ENCODE peak calls at places on chromosomes 7 and 10, in six cellular contexts. D is IMR-90; E is ascending aorta; S is CD8-positive, alpha-beta T cell; X is kidney epithelial cell; K is PC-3. V is an unnamed sample.

GRCh38 chr10:98063740-98064027 is 33.3 kb upstream of the CRTAC1 start:
- DNase-seq in D (no peak), E (no peak), S (no peak), X (no peak), K (no peak), V (no peak)

GRCh38 chr10:3786295-3786981 is 1.4 kb upstream of the KLF6 start:
- DNase-seq in D (peak; percentile 42), E (no peak), S (no peak), X (no peak), K (no peak), V (no peak)

GRCh38 chr10:46539596-46540411 is 16.7 kb downstream of the GPRIN2 start:
- DNase-seq in D (peak; percentile 87), E (peak; percentile 8), S (no peak), X (peak; percentile 29), K (no peak), V (no peak)

GRCh38 chr10:20863008-20863407 is 34.1 kb downstream of the NEBL start:
- DNase-seq in D (no peak), E (no peak), S (no peak), X (no peak), K (no peak), V (no peak)

GRCh38 chr7:142795339-142795863 is 24.6 kb downstream of the PRSS2 start:
- DNase-seq in D (no peak), E (no peak), S (peak; percentile 85), X (no peak), K (peak; percentile 91), V (no peak)

GRCh38 chr10:4028027-4028471 is 243.0 kb upstream of the KLF6 start:
- DNase-seq in D (peak; percentile 70), E (no peak), S (no peak), X (no peak), K (no peak), V (no peak)

GRCh38 chr10:36574212-36574611 is 551.2 kb upstream of the ANKRD30A start:
- DNase-seq in D (peak; percentile 6), E (no peak), S (no peak), X (no peak), K (no peak), V (no peak)

GRCh38 chr10:17606547-17607040 is 10.6 kb downstream of the HACD1 start:
- DNase-seq in D (no peak), E (no peak), S (no peak), X (no peak), K (no peak), V (no peak)

GRCh38 chr10:130377986-130378545 is 241.9 kb downstream of the GLRX3 start:
- DNase-seq in D (no peak), E (no peak), S (no peak), X (no peak), K (no peak), V (no peak)

GRCh38 chr7:134622303-134622995 is 24.2 kb upstream of the BPGM start:
- DNase-seq in D (no peak), E (no peak), S (no peak), X (no peak), K (no peak), V (no peak)

GRCh38 chr7:95264225-95264927 is 60.0 kb downstream of the PON1 start:
- DNase-seq in D (peak; percentile 41), E (no peak), S (no peak), X (no peak), K (peak; percentile 79), V (no peak)

GRCh38 chr7:136045992-136046391 is 68.8 kb upstream of the MTPN start:
- DNase-seq in D (no peak), E (no peak), S (no peak), X (no peak), K (no peak), V (no peak)

GRCh38 chr10:32987172-32987571 is 29.1 kb upstream of the ITGB1 start:
- DNase-seq in D (no peak), E (no peak), S (no peak), X (no peak), K (no peak), V (no peak)

GRCh38 chr7:96414931-96415292 is 93.0 kb upstream of the SLC25A13 start:
- DNase-seq in D (peak; percentile 30), E (no peak), S (peak; percentile 28), X (no peak), K (peak; percentile 72), V (peak; percentile 71)

GRCh38 chr7:158282461-158283001 is 305.1 kb downstream of the PTPRN2 start:
- DNase-seq in D (no peak), E (no peak), S (no peak), X (no peak), K (no peak), V (no peak)

GRCh38 chr7:22572937-22573336 is 72.9 kb upstream of the STEAP1B start:
- DNase-seq in D (peak; percentile 81), E (no peak), S (no peak), X (peak; percentile 85), K (peak; percentile 98), V (no peak)

GRCh38 chr10:7409732-7410168 is 1.1 kb downstream of the SFMBT2 start:
- DNase-seq in D (no peak), E (no peak), S (peak; percentile 28), X (no peak), K (no peak), V (peak; percentile 13)

GRCh38 chr10:74754397-74754796 is 72.0 kb upstream of the KAT6B start:
- DNase-seq in D (peak; percentile 20), E (no peak), S (no peak), X (no peak), K (no peak), V (no peak)

GRCh38 chr7:23315366-23315765 is 16.2 kb downstream of the MALSU1 start:
- DNase-seq in D (no peak), E (no peak), S (no peak), X (no peak), K (no peak), V (no peak)

GRCh38 chr10:114726820-114727271 is 68.8 kb upstream of the ABLIM1 start:
- DNase-seq in D (no peak), E (no peak), S (no peak), X (no peak), K (no peak), V (no peak)

GRCh38 chr7:22884911-22885823 is 62.5 kb upstream of the TOMM7 start:
- DNase-seq in D (peak; percentile 33), E (no peak), S (no peak), X (no peak), K (no peak), V (no peak)

GRCh38 chr10:59839576-59839975 is 66.8 kb downstream of the CCDC6 start:
- DNase-seq in D (peak; percentile 71), E (no peak), S (no peak), X (no peak), K (peak; percentile 15), V (no peak)

GRCh38 chr10:17771027-17771426 is 19.0 kb downstream of the TMEM236 start:
- DNase-seq in D (no peak), E (no peak), S (no peak), X (no peak), K (no peak), V (no peak)

GRCh38 chr10:116385994-116386809 is 41.4 kb upstream of the PNLIPRP3 start:
- DNase-seq in D (peak; percentile 26), E (no peak), S (no peak), X (peak; percentile 2), K (peak; percentile 50), V (peak; percentile 4)

GRCh38 chr7:83271212-83272099 is 108.8 kb upstream of the PCLO start:
- DNase-seq in D (peak; percentile 19), E (no peak), S (no peak), X (peak; percentile 9), K (peak; percentile 52), V (no peak)

DNA sequence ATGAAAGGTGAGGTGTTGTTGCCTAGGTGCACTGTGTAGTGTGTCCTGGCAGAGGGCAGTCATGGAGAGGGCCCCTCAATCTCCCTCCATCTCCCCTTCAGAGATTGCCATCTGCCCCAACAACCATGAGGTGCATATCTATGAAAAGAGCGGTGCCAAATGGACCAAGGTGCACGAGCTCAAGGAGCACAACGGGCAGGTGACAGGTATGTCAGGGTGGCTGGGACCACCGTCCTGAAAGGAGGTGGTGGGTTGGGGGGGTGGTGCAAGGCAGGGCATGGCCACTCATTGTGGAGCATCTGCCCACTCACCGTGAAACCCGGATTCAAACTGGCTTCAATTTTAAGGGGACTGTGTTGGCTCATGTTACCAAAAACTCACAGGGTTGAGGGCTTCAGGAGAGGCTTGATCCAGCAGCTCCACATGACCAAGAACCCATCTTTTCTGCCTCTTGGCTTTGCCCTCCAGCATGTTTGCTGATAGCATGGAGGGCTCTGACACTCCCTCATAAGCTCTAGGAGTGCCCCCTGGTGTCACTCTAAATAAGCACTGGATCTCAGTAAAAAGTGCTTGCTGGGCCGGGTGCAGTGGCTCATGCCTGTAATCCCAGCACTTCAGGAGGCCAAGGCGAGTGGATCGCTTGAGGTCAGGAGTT is 12.2 kb downstream of the ARPC1B start:
- DNase-seq in D (peak; percentile 37), E (no peak), S (peak; percentile 60), X (no peak), K (peak; percentile 48), V (peak; percentile 43)
- TF ChIP-seq CTCF in D (peak; percentile 27), E (peak; percentile 28), S (peak; percentile 27), X (peak; percentile 31), K (peak; percentile 56), V (peak; percentile 49)

DNA sequence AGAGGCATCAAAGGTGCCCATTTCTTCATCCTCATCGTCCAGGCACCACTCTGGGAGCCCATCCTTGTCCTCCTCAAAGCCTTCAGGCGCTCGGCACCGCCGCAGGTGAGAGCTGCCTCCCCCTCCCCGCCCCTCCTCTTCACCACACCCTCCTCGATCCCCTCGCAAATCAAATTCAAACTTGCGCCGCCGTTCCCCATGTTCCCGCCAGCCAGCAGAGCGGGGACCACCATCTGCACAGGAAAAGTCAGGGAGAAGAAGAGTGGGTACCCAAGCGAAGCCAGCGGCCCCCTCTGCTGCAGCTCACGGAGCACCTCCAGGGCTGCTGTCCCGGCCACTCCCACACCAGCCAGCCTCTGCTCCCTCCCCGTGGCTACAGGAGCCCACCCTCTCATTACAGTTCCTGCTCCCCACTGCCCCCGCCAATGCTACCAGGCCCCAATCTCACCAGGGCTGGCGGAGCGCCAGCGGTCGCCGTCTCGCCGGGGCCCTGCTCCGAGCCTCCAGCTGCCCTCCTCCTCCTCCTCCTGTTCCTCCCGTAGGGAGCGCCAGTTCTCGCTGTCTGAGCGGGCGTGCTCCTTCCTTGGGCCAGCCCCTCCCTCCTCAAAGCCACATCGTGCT is 7.7 kb downstream of the GIGYF1 start:
- DNase-seq in D (no peak), E (no peak), S (no peak), X (no peak), K (no peak), V (peak; percentile 63)
- H3K36me3 ChIP-seq in D (peaks cover 73% of the 10 kb centered on the region), E (peaks cover 76% of the 10 kb centered on the region), S (peaks cover 28% of the 10 kb centered on the region), X (peaks cover 3% of the 10 kb centered on the region), K (peaks cover 14% of the 10 kb centered on the region), V (peaks cover 89% of the 10 kb centered on the region)

GRCh38 chr7:7766671-7767070 is 48.3 kb upstream of the RPA3 start:
- DNase-seq in D (peak; percentile 21), E (no peak), S (no peak), X (no peak), K (peak; percentile 15), V (no peak)

GRCh38 chr7:7761974-7762769 is 43.8 kb upstream of the RPA3 start:
- DNase-seq in D (peak; percentile 59), E (no peak), S (no peak), X (no peak), K (peak; percentile 66), V (peak; percentile 33)

GRCh38 chr7:7765422-7765821 is 47.0 kb upstream of the RPA3 start:
- DNase-seq in D (no peak), E (no peak), S (no peak), X (no peak), K (peak; percentile 89), V (no peak)

GRCh38 chr7:7761340-7761973 is 43.0 kb upstream of the RPA3 start:
- DNase-seq in D (peak; percentile 66), E (no peak), S (no peak), X (no peak), K (peak; percentile 73), V (no peak)

GRCh38 chr7:7764515-7765138 is 46.2 kb upstream of the RPA3 start:
- DNase-seq in D (no peak), E (no peak), S (no peak), X (no peak), K (peak; percentile 86), V (no peak)
- TF ChIP-seq CTCF in D (no peak), E (no peak), S (no peak), X (no peak), K (peak; percentile 43), V (no peak)

GRCh38 chr10:104020020-104020419 is 53.1 kb downstream of the SLK start:
- DNase-seq in D (no peak), E (no peak), S (no peak), X (no peak), K (no peak), V (no peak)
- H3K36me3 ChIP-seq in D (peaks cover 36% of the 10 kb centered on the region), E (peaks cover 65% of the 10 kb centered on the region), S (peaks cover 55% of the 10 kb centered on the region), X (peaks cover 1% of the 10 kb centered on the region), K (peaks cover 36% of the 10 kb centered on the region), V (peaks cover 23% of the 10 kb centered on the region)